ENCODE peak calls at places on chromosomes 6 and 20, in seven cellular contexts. N is HAP-1, R is HL-60, O is posterior cingulate gyrus, S is HCEC 1CT, D is Kasumi-1, E is SHP77. H is an unnamed sample.

GRCh38 chr20:49292010-49292409 is 14.2 kb upstream of the ZNFX1 start:
- DNase-seq in S (no peak), R (no peak), O (no peak), D (no peak), E (no peak), N (no peak), H (no peak)

GRCh38 chr6:110358536-110359148 is 493 bp upstream of the METTL24 start:
- DNase-seq in S (no peak), N (no peak), D (no peak), R (no peak), E (no peak), O (no peak), H (no peak)

GRCh38 chr6:159461266-159461665 is 231.8 kb downstream of the SOD2 start:
- DNase-seq in D (no peak), S (no peak), R (no peak), O (no peak), E (no peak), N (no peak), H (no peak)

GRCh38 chr6:3232017-3232838 is 4.8 kb upstream of the TUBB2B start:
- DNase-seq in E (peak), N (no peak), D (no peak), R (no peak), O (no peak), S (no peak), H (no peak)

GRCh38 chr20:44883214-44883902 is 2.1 kb upstream of the YWHAB start:
- DNase-seq in R (no peak), O (no peak), E (no peak), N (no peak), S (no peak), D (no peak), H (no peak)

GRCh38 chr6:86728976-86729375 is 208.4 kb upstream of the HTR1E start:
- DNase-seq in D (no peak), N (no peak), O (no peak), E (no peak), R (no peak), S (no peak), H (no peak)

GRCh38 chr6:28353356-28353755 is 3.6 kb downstream of the ZKSCAN3 start:
- DNase-seq in R (no peak), D (no peak), O (no peak), E (no peak), S (no peak), N (no peak), H (peak)

GRCh38 chr20:36399147-36399968 is 93.2 kb downstream of the DLGAP4 start:
- DNase-seq in E (peak), S (peak), R (peak), N (peak), O (peak), D (peak), H (peak)

GRCh38 chr6:71855406-71855805 is 30.9 kb upstream of the RIMS1 start:
- DNase-seq in N (no peak), S (peak), E (no peak), D (no peak), O (no peak), R (no peak), H (peak)

H was measured in LHCN-M2.